ENCODE peak calls at places on chromosomes 2 and 18, in nine cellular contexts. One of them, this sample, is unnamed.

GRCh38 chr2:73979021-73979420 is 5.7 kb upstream of the TET3 start:
- DNase-seq in CD8-positive, alpha-beta memory T cell: peak; percentile 53
- DNase-seq in mammary epithelial cell: no peak
- DNase-seq in GM23248: no peak
- DNase-seq in HL-60: no peak
- DNase-seq in CD4-positive, alpha-beta T cell: peak; percentile 31
- DNase-seq in WERI-Rb-1: no peak
- DNase-seq in adrenal gland: no peak
- DNase-seq in cardiac muscle cell: no peak
- DNase-seq in this sample: peak; percentile 83

GRCh38 chr18:5107990-5108389 is 89.1 kb downstream of the AKAIN1 start:
- DNase-seq in CD8-positive, alpha-beta memory T cell: no peak
- DNase-seq in mammary epithelial cell: no peak
- DNase-seq in GM23248: peak; percentile 4
- DNase-seq in HL-60: no peak
- DNase-seq in CD4-positive, alpha-beta T cell: no peak
- DNase-seq in WERI-Rb-1: no peak
- DNase-seq in adrenal gland: no peak
- DNase-seq in cardiac muscle cell: no peak
- DNase-seq in this sample: no peak

GRCh38 chr18:21604711-21605110 is 4.2 kb upstream of the ESCO1 start:
- DNase-seq in CD8-positive, alpha-beta memory T cell: no peak
- DNase-seq in mammary epithelial cell: peak; percentile 1
- DNase-seq in GM23248: peak; percentile 3
- DNase-seq in HL-60: no peak
- DNase-seq in CD4-positive, alpha-beta T cell: no peak
- DNase-seq in WERI-Rb-1: no peak
- DNase-seq in adrenal gland: no peak
- DNase-seq in cardiac muscle cell: peak; percentile 2
- DNase-seq in this sample: no peak

GRCh38 chr2:127906206-127906926 is 20.6 kb upstream of the AMMECR1L start:
- DNase-seq in CD8-positive, alpha-beta memory T cell: no peak
- DNase-seq in mammary epithelial cell: no peak
- DNase-seq in GM23248: peak; percentile 9
- DNase-seq in HL-60: no peak
- DNase-seq in CD4-positive, alpha-beta T cell: no peak
- DNase-seq in WERI-Rb-1: no peak
- DNase-seq in adrenal gland: no peak
- DNase-seq in cardiac muscle cell: no peak
- DNase-seq in this sample: no peak

GRCh38 chr2:176817061-176817565 is 395.5 kb upstream of the HNRNPA3 start:
- DNase-seq in CD8-positive, alpha-beta memory T cell: no peak
- DNase-seq in mammary epithelial cell: no peak
- DNase-seq in GM23248: peak; percentile 24
- DNase-seq in HL-60: no peak
- DNase-seq in CD4-positive, alpha-beta T cell: no peak
- DNase-seq in WERI-Rb-1: peak; percentile 12
- DNase-seq in adrenal gland: no peak
- DNase-seq in cardiac muscle cell: no peak
- DNase-seq in this sample: no peak

GRCh38 chr2:230723363-230723762 is 10.7 kb downstream of the CAB39 start:
- DNase-seq in CD8-positive, alpha-beta memory T cell: peak; percentile 8
- DNase-seq in mammary epithelial cell: no peak
- DNase-seq in GM23248: peak; percentile 53
- DNase-seq in HL-60: no peak
- DNase-seq in CD4-positive, alpha-beta T cell: no peak
- DNase-seq in WERI-Rb-1: no peak
- DNase-seq in adrenal gland: no peak
- DNase-seq in cardiac muscle cell: no peak
- DNase-seq in this sample: peak; percentile 69

GRCh38 chr18:75854174-75854573 is 426.7 kb upstream of the SMIM21 start:
- DNase-seq in CD8-positive, alpha-beta memory T cell: no peak
- DNase-seq in mammary epithelial cell: no peak
- DNase-seq in GM23248: no peak
- DNase-seq in HL-60: peak; percentile 27
- DNase-seq in CD4-positive, alpha-beta T cell: no peak
- DNase-seq in WERI-Rb-1: peak; percentile 54
- DNase-seq in adrenal gland: no peak
- DNase-seq in cardiac muscle cell: no peak
- DNase-seq in this sample: peak; percentile 30

GRCh38 chr18:9531791-9532410 is 56.6 kb downstream of the RALBP1 start:
- DNase-seq in CD8-positive, alpha-beta memory T cell: no peak
- DNase-seq in mammary epithelial cell: peak; percentile 87
- DNase-seq in GM23248: peak; percentile 37
- DNase-seq in HL-60: no peak
- DNase-seq in CD4-positive, alpha-beta T cell: no peak
- DNase-seq in WERI-Rb-1: no peak
- DNase-seq in adrenal gland: no peak
- DNase-seq in cardiac muscle cell: no peak
- DNase-seq in this sample: no peak

GRCh38 chr2:64692401-64692800 is 38.7 kb upstream of the SERTAD2 start:
- DNase-seq in CD8-positive, alpha-beta memory T cell: no peak
- DNase-seq in mammary epithelial cell: no peak
- DNase-seq in GM23248: peak; percentile 48
- DNase-seq in HL-60: no peak
- DNase-seq in CD4-positive, alpha-beta T cell: no peak
- DNase-seq in WERI-Rb-1: no peak
- DNase-seq in adrenal gland: no peak
- DNase-seq in cardiac muscle cell: peak; percentile 71
- DNase-seq in this sample: no peak

GRCh38 chr2:110114801-110115200 is 821 bp downstream of the MALL start:
- DNase-seq in CD8-positive, alpha-beta memory T cell: no peak
- DNase-seq in mammary epithelial cell: no peak
- DNase-seq in GM23248: peak; percentile 12
- DNase-seq in HL-60: no peak
- DNase-seq in CD4-positive, alpha-beta T cell: no peak
- DNase-seq in WERI-Rb-1: no peak
- DNase-seq in adrenal gland: no peak
- DNase-seq in cardiac muscle cell: no peak
- DNase-seq in this sample: no peak

GRCh38 chr2:89763254-89763580 is 1071.7 kb downstream of the RPIA start:
- DNase-seq in CD8-positive, alpha-beta memory T cell: no peak
- DNase-seq in mammary epithelial cell: no peak
- DNase-seq in GM23248: no peak
- DNase-seq in HL-60: no peak
- DNase-seq in CD4-positive, alpha-beta T cell: no peak
- DNase-seq in WERI-Rb-1: peak; percentile 62
- DNase-seq in adrenal gland: no peak
- DNase-seq in cardiac muscle cell: no peak
- DNase-seq in this sample: no peak

GRCh38 chr2:237217995-237218621 is 132.4 kb downstream of the COPS8 start:
- DNase-seq in CD8-positive, alpha-beta memory T cell: no peak
- DNase-seq in mammary epithelial cell: no peak
- DNase-seq in GM23248: peak; percentile 14
- DNase-seq in HL-60: no peak
- DNase-seq in CD4-positive, alpha-beta T cell: no peak
- DNase-seq in WERI-Rb-1: no peak
- DNase-seq in adrenal gland: no peak
- DNase-seq in cardiac muscle cell: no peak
- DNase-seq in this sample: no peak

GRCh38 chr2:11540996-11541692 is 7.3 kb downstream of the GREB1 start:
- DNase-seq in CD8-positive, alpha-beta memory T cell: no peak
- DNase-seq in mammary epithelial cell: no peak
- DNase-seq in GM23248: no peak
- DNase-seq in HL-60: no peak
- DNase-seq in CD4-positive, alpha-beta T cell: no peak
- DNase-seq in WERI-Rb-1: no peak
- DNase-seq in adrenal gland: no peak
- DNase-seq in cardiac muscle cell: no peak
- DNase-seq in this sample: no peak

GRCh38 chr2:11542275-11542819 is 8.5 kb downstream of the GREB1 start:
- DNase-seq in CD8-positive, alpha-beta memory T cell: no peak
- DNase-seq in mammary epithelial cell: no peak
- DNase-seq in GM23248: no peak
- DNase-seq in HL-60: no peak
- DNase-seq in CD4-positive, alpha-beta T cell: no peak
- DNase-seq in WERI-Rb-1: no peak
- DNase-seq in adrenal gland: no peak
- DNase-seq in cardiac muscle cell: no peak
- DNase-seq in this sample: no peak

GRCh38 chr2:11543337-11544216 is 9.7 kb downstream of the GREB1 start:
- DNase-seq in CD8-positive, alpha-beta memory T cell: no peak
- DNase-seq in mammary epithelial cell: no peak
- DNase-seq in GM23248: no peak
- DNase-seq in HL-60: no peak
- DNase-seq in CD4-positive, alpha-beta T cell: no peak
- DNase-seq in WERI-Rb-1: no peak
- DNase-seq in adrenal gland: no peak
- DNase-seq in cardiac muscle cell: no peak
- DNase-seq in this sample: no peak

GRCh38 chr2:11540148-11540995 is 6.5 kb downstream of the GREB1 start:
- DNase-seq in CD8-positive, alpha-beta memory T cell: no peak
- DNase-seq in mammary epithelial cell: no peak
- DNase-seq in GM23248: no peak
- DNase-seq in HL-60: no peak
- DNase-seq in CD4-positive, alpha-beta T cell: no peak
- DNase-seq in WERI-Rb-1: no peak
- DNase-seq in adrenal gland: no peak
- DNase-seq in cardiac muscle cell: no peak
- DNase-seq in this sample: no peak

DNA sequence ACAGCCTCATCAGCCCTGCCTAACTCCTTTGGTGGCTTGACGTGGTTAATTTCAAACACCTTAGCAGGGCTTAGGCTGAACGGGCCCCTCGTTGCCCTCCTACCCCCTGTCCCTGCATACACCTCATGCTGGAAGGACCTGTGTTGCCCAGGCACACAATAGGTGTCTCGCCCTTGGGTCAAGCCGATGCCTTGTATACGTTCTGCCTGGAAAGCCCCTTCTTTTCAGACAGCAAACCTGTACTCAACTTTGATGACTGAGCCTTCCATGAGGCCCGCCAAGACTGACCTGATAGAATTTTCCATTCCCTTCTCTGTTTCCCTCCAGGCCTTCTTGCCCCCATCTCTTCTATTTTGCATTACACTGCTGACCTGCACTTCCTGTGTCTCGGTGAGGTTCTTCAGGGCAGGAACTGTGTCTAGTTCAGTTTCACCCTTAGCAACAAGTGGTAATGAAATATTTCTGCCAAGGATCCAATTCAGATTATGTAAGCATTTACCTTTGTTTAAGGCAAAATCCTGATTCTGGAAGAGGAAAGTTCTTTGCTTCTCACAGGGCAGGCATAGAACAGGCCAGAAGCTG is 7.9 kb downstream of the GREB1 start:
- DNase-seq in CD8-positive, alpha-beta memory T cell: no peak
- DNase-seq in mammary epithelial cell: no peak
- DNase-seq in GM23248: no peak
- DNase-seq in HL-60: no peak
- DNase-seq in CD4-positive, alpha-beta T cell: no peak
- DNase-seq in WERI-Rb-1: no peak
- DNase-seq in adrenal gland: no peak
- DNase-seq in cardiac muscle cell: no peak
- DNase-seq in this sample: no peak
- H3K27ac ChIP-seq in CD8-positive, alpha-beta memory T cell: no peak overlapping the region
- H3K27ac ChIP-seq in mammary epithelial cell: no peak overlapping the region
- H3K27ac ChIP-seq in GM23248: no peak overlapping the region
- H3K27ac ChIP-seq in HL-60: no peak overlapping the region
- H3K27ac ChIP-seq in CD4-positive, alpha-beta T cell: no peak overlapping the region
- H3K27ac ChIP-seq in WERI-Rb-1: no peak overlapping the region
- H3K27ac ChIP-seq in adrenal gland: no peak overlapping the region
- H3K27ac ChIP-seq in cardiac muscle cell: no peak overlapping the region
- H3K27ac ChIP-seq in this sample: no peak overlapping the region

DNA sequence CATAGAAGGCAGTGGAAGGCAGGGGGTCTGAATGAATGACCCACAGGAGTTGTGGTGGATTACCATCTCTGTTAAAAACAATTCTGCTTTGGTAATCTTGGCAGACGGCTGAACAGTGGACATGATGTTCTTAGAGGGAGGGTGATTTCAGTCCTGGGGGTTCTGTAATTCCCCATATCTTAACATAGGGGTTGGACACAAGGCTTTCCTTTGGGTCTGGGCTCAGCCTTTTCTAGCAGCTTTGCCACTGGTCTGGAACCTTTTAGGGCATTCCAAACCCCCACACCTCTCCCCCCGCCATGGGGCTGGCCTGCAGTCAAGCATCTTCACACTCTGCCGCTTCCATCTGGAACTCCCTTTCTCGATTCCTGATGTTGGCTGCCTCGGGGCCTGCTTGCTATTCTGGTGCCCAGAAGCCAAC is 50.3 kb downstream of the RPL37A start:
- DNase-seq in CD8-positive, alpha-beta memory T cell: no peak
- DNase-seq in mammary epithelial cell: no peak
- DNase-seq in GM23248: no peak
- DNase-seq in HL-60: no peak
- DNase-seq in CD4-positive, alpha-beta T cell: no peak
- DNase-seq in WERI-Rb-1: no peak
- DNase-seq in adrenal gland: no peak
- DNase-seq in cardiac muscle cell: no peak
- DNase-seq in this sample: no peak
- H3K27ac ChIP-seq in CD8-positive, alpha-beta memory T cell: no peak overlapping the region
- H3K27ac ChIP-seq in mammary epithelial cell: no peak overlapping the region
- H3K27ac ChIP-seq in GM23248: no peak overlapping the region
- H3K27ac ChIP-seq in HL-60: no peak overlapping the region
- H3K27ac ChIP-seq in CD4-positive, alpha-beta T cell: no peak overlapping the region
- H3K27ac ChIP-seq in WERI-Rb-1: no peak overlapping the region
- H3K27ac ChIP-seq in adrenal gland: no peak overlapping the region
- H3K27ac ChIP-seq in cardiac muscle cell: no peak overlapping the region
- H3K27ac ChIP-seq in this sample: no peak overlapping the region

DNA sequence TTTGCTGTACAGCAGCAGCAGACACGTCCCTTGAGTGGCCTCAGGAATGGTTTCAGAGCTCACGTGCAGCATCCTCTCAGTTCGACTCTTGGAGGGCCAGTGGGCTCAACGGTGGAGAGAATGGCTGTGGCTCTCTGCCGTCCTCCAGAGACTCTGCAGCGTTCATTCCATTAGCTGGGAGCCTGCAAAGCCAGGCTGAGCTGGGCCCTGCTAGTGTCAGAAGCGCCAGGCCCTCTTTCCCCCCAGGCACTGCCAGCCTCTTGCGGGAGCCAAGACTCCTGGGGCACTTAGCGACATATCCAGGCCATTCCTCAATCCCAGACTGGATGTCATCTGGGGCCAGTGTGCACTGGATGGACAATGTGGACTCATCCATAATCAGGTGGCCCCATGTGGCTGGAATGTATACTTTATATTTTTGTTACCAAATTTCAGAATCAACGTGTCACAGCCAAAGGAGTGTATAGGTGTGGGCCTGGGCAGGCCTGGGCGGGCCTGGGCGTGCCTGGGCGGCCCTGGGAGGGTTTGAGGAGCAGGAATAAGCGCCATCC is 125.1 kb upstream of the EPAS1 start:
- DNase-seq in CD8-positive, alpha-beta memory T cell: no peak
- DNase-seq in mammary epithelial cell: peak; percentile 90
- DNase-seq in GM23248: no peak
- DNase-seq in HL-60: no peak
- DNase-seq in CD4-positive, alpha-beta T cell: no peak
- DNase-seq in WERI-Rb-1: no peak
- DNase-seq in adrenal gland: no peak
- DNase-seq in cardiac muscle cell: no peak
- DNase-seq in this sample: no peak
- H3K27ac ChIP-seq in CD8-positive, alpha-beta memory T cell: no peak overlapping the region
- H3K27ac ChIP-seq in mammary epithelial cell: peak overlapping the region; percentile 84
- H3K27ac ChIP-seq in GM23248: peak overlapping the region; percentile 40
- H3K27ac ChIP-seq in HL-60: no peak overlapping the region
- H3K27ac ChIP-seq in CD4-positive, alpha-beta T cell: no peak overlapping the region
- H3K27ac ChIP-seq in WERI-Rb-1: no peak overlapping the region
- H3K27ac ChIP-seq in adrenal gland: no peak overlapping the region
- H3K27ac ChIP-seq in cardiac muscle cell: no peak overlapping the region
- H3K27ac ChIP-seq in this sample: no peak overlapping the region

DNA sequence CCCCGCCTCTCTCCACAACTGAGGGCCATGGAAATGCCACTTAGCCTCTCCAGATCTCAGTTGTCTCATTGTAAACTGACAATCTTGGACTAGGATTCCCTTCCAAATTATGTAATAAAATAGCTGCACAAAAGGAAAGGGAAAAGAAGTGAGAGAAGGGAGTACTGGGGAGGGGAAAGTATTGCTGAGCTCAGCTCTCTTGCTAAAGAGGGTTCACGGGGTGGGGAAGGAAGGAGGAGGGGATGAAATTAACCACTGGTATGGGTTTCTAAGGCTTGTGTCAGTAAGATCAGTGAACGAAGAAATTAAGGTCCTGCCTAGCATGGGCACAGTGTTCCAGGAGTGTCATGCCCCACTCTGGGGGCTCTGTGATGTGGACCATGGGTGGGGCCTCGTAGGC is 417.3 kb downstream of the TGIF1 start:
- DNase-seq in CD8-positive, alpha-beta memory T cell: no peak
- DNase-seq in mammary epithelial cell: no peak
- DNase-seq in GM23248: no peak
- DNase-seq in HL-60: no peak
- DNase-seq in CD4-positive, alpha-beta T cell: no peak
- DNase-seq in WERI-Rb-1: no peak
- DNase-seq in adrenal gland: no peak
- DNase-seq in cardiac muscle cell: no peak
- DNase-seq in this sample: no peak
- H3K27ac ChIP-seq in CD8-positive, alpha-beta memory T cell: no peak overlapping the region
- H3K27ac ChIP-seq in mammary epithelial cell: no peak overlapping the region
- H3K27ac ChIP-seq in GM23248: no peak overlapping the region
- H3K27ac ChIP-seq in HL-60: no peak overlapping the region
- H3K27ac ChIP-seq in CD4-positive, alpha-beta T cell: no peak overlapping the region
- H3K27ac ChIP-seq in WERI-Rb-1: no peak overlapping the region
- H3K27ac ChIP-seq in adrenal gland: no peak overlapping the region
- H3K27ac ChIP-seq in cardiac muscle cell: no peak overlapping the region
- H3K27ac ChIP-seq in this sample: no peak overlapping the region

This sample was measured in DND-41.